ENCODE peak calls at places on chromosome 11, in five cellular contexts. K, B, C, G and D are unnamed samples.
A peak's percentile ranks its signal among the peaks of the same experiment; 100 is the strongest.

GRCh38 chr11:34603129-34604001 is 17.5 kb upstream of the EHF start:
- DNase-seq in K (no peak), B (no peak), C (no peak), G (no peak), D (no peak)

GRCh38 chr11:65130631-65131416 is 3.5 kb downstream of the SYVN1 start:
- DNase-seq in K (no peak), B (no peak), C (no peak), G (no peak), D (no peak)

GRCh38 chr11:26331911-26332571 is at the start of gene ANO3:
- DNase-seq in K (peak; percentile 98), B (peak; percentile 52), C (peak; percentile 60), G (peak; percentile 73), D (peak; percentile 91)

GRCh38 chr11:67504023-67504949 is 877 bp downstream of the PITPNM1 start:
- DNase-seq in K (peak; percentile 57), B (peak; percentile 34), C (no peak), G (peak; percentile 39), D (peak; percentile 52)

GRCh38 chr11:59822989-59823566 is 12.5 kb upstream of the MRPL16 start:
- DNase-seq in K (peak; percentile 75), B (peak; percentile 65), C (peak; percentile 30), G (peak; percentile 51), D (peak; percentile 76)

GRCh38 chr11:6332066-6332465 is 11.8 kb upstream of the CAVIN3 start:
- DNase-seq in K (no peak), B (no peak), C (no peak), G (no peak), D (no peak)

GRCh38 chr11:69563946-69564780 is 76.8 kb upstream of the CCND1 start:
- DNase-seq in K (no peak), B (peak; percentile 23), C (no peak), G (no peak), D (no peak)

GRCh38 chr11:95322546-95322945 is 91.5 kb upstream of the SESN3 start:
- DNase-seq in K (no peak), B (peak; percentile 69), C (no peak), G (no peak), D (peak; percentile 66)

GRCh38 chr11:45798793-45799441 is 6.0 kb upstream of the SLC35C1 start:
- DNase-seq in K (no peak), B (no peak), C (no peak), G (no peak), D (peak; percentile 63)

GRCh38 chr11:77080643-77081210 is 14.0 kb downstream of the CAPN5 start:
- DNase-seq in K (no peak), B (no peak), C (peak; percentile 36), G (peak; percentile 6), D (peak; percentile 53)

GRCh38 chr11:73972620-73973449 is 9.8 kb downstream of the UCP2 start:
- DNase-seq in K (no peak), B (no peak), C (no peak), G (no peak), D (no peak)

GRCh38 chr11:76143274-76143673 is 63.0 kb downstream of the WNT11 start:
- DNase-seq in K (no peak), B (no peak), C (no peak), G (no peak), D (no peak)

GRCh38 chr11:68090706-68091105 is 30.5 kb downstream of the CHKA start:
- DNase-seq in K (no peak), B (no peak), C (peak; percentile 51), G (no peak), D (peak; percentile 13)

GRCh38 chr11:1460396-1460795 is 26.2 kb downstream of the MOB2 start:
- DNase-seq in K (no peak), B (no peak), C (peak; percentile 46), G (no peak), D (peak; percentile 15)

GRCh38 chr11:7444582-7444981 is 40.7 kb upstream of the OLFML1 start:
- DNase-seq in K (no peak), B (no peak), C (no peak), G (no peak), D (peak; percentile 11)

GRCh38 chr11:2257023-2257700 is 13.2 kb downstream of the ASCL2 start:
- DNase-seq in K (no peak), B (peak; percentile 58), C (no peak), G (no peak), D (no peak)

GRCh38 chr11:71301046-71301857 is 48.9 kb upstream of the SHANK2 start:
- DNase-seq in K (no peak), B (no peak), C (no peak), G (no peak), D (no peak)

GRCh38 chr11:132620423-132620822 is 911.9 kb downstream of the OPCML start:
- DNase-seq in K (no peak), B (no peak), C (no peak), G (no peak), D (no peak)

GRCh38 chr11:133699071-133699470 is 146.2 kb downstream of the SPATA19 start:
- DNase-seq in K (no peak), B (no peak), C (no peak), G (no peak), D (no peak)

GRCh38 chr11:122727101-122727929 is 71.8 kb downstream of the UBASH3B start:
- DNase-seq in K (no peak), B (no peak), C (no peak), G (no peak), D (peak; percentile 57)

GRCh38 chr11:35549787-35550186 is 24.4 kb upstream of the PAMR1 start:
- DNase-seq in K (peak; percentile 93), B (peak; percentile 91), C (no peak), G (no peak), D (peak; percentile 98)

GRCh38 chr11:1029686-1030085 is 6.8 kb downstream of the MUC6 start:
- DNase-seq in K (no peak), B (no peak), C (no peak), G (no peak), D (no peak)

GRCh38 chr11:128709402-128709801 is 15.5 kb downstream of the FLI1 start:
- DNase-seq in K (no peak), B (peak; percentile 88), C (no peak), G (no peak), D (peak; percentile 97)

GRCh38 chr11:29018631-29019030 is 910.4 kb downstream of the METTL15 start:
- DNase-seq in K (no peak), B (peak; percentile 83), C (no peak), G (no peak), D (peak; percentile 91)

GRCh38 chr11:56345739-56346138 is at the start of gene OR8K1:
- DNase-seq in K (no peak), B (no peak), C (no peak), G (no peak), D (no peak)

GRCh38 chr11:56340289-56340688 is 5.5 kb upstream of the OR8K1 start:
- DNase-seq in K (no peak), B (no peak), C (no peak), G (no peak), D (no peak)
- H3K4me3 ChIP-seq in K (no peak overlapping the region), B (no peak overlapping the region), C (no peak overlapping the region), G (no peak overlapping the region), D (no peak overlapping the region)

DNA sequence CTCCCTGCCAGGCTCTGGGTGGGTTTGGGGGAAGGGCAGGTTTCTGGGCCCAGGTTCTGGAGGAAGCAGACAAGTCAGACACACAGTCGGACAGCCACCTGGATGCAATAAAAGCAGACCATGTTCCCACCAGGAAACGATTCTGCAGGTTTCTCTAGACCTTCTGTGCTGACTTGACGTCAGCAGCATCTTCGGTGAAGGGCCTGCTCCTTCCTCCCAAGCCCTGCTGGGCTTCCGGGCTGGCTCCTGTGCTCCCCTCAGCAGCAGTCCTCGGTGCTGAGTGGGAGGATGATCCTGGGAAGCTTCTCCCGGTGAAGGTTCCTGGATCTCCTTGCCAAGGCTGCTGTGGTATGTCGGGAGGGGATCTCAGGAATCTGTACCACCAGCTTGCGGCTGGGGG is 240.0 kb downstream of the GRIK4 start:
- DNase-seq in K (no peak), B (no peak), C (no peak), G (no peak), D (no peak)
- TF ChIP-seq CTCF in K (no peak), B (no peak), C (no peak), G (no peak), D (no peak)

GRCh38 chr11:18395735-18396504 is 1.6 kb downstream of the LDHA start:
- DNase-seq in K (peak; percentile 98), B (peak; percentile 96), C (peak; percentile 99), G (peak; percentile 98), D (peak; percentile 100)

GRCh38 chr11:18394300-18394927 is at the start of gene LDHA:
- DNase-seq in K (peak; percentile 96), B (peak; percentile 96), C (peak; percentile 99), G (peak; percentile 96), D (peak; percentile 98)

GRCh38 chr11:18394928-18395734 is 768 bp downstream of the LDHA start:
- DNase-seq in K (peak; percentile 38), B (peak; percentile 20), C (peak; percentile 35), G (peak; percentile 35), D (peak; percentile 31)

GRCh38 chr11:18392434-18393321 is 1.7 kb upstream of the LDHA start:
- DNase-seq in K (no peak), B (peak; percentile 55), C (no peak), G (no peak), D (no peak)

GRCh38 chr11:18393581-18394299 is 623 bp upstream of the LDHA start:
- DNase-seq in K (peak; percentile 19), B (no peak), C (peak; percentile 73), G (peak; percentile 35), D (no peak)
- H3K4me3 ChIP-seq in K (peak overlapping the region; percentile 72), B (no peak overlapping the region), C (no peak overlapping the region), G (no peak overlapping the region), D (peak overlapping the region; percentile 65)

DNA sequence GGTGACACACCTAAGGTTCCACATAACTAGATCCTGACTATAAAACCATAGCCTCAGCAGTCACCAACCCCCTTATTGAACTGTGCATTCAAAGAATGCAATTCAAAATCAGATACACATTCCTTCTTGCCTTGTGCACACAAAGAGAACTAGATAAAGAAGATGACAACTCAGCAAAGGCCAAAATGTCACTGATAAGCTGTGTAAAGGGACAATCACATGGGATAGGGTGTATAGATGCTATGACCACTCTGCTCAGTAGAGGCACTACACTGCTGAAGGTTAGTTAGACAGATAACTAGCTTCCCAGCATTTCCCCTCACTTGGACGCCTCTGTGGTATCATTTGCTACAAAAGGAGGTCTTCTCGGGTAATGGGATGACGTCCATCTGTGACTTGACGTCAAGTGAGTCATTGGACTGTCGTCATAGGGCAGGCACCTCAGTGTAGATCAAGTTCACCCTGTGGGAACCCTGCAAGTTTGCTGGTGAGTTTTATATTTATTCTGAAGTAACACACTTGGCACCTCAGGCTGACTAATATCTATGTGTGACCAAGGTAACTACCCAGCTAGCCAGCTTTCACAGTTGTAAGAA is 425.0 kb upstream of the CCDC90B start:
- DNase-seq in K (no peak), B (no peak), C (no peak), G (no peak), D (no peak)
- TF ChIP-seq CTCF in K (no peak), B (no peak), C (no peak), G (no peak), D (no peak)

DNA sequence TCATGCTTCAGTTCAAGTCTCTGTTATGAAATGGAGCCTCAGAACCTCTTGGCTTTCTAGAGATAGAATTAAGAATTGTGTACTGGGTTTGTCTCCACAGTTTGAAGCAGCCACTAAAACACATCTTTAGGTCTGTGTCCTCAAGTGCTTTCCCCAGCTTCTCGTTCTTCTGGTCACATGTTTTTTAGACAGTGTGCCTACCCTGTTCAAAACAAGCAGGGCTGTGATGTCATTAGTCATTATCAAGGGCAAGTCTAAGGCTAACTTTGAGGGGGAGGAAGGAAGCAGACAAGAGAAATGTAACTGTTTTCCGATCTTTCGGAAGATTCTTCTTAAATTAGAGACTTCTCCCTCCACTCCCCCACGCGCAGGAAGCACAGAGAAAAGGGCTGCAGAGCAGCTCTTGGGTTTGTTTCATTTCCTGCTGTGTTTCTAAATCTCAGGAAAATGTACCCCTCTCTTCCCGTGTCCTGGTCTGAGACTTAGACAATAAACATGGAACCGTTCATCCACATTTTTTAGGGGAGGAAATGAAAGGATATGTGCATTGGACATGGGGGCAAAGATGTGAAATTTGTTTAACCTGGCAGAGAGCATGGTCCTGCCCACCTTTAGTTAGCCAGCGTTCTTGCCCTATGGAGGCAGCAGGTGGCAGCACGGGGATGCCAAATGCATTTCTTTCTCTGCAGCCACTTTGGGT is 3.1 kb downstream of the AKIP1 start:
- DNase-seq in K (peak; percentile 59), B (peak; percentile 39), C (no peak), G (no peak), D (peak; percentile 72)
- H3K4me3 ChIP-seq in K (no peak overlapping the region), B (peak overlapping the region; percentile 10), C (no peak overlapping the region), G (no peak overlapping the region), D (peak overlapping the region; percentile 34)